ENCODE peak calls at places on chromosomes 1 and 21, in four cellular contexts. N is H1, E is HCT116, D is K562. L is an unnamed sample.

GRCh38 chr1:67355745-67356424 is 48.2 kb downstream of the IL12RB2 start:
- DNase-seq in N (no peak), E (no peak), D (peak), L (no peak)

GRCh38 chr1:109984190-109984455 is 442 bp upstream of the AHCYL1 start:
- DNase-seq in N (no peak), E (no peak), D (no peak), L (no peak)

GRCh38 chr1:76254165-76255043 is 179.9 kb downstream of the ST6GALNAC3 start:
- DNase-seq in N (no peak), E (peak), D (no peak), L (no peak)

GRCh38 chr1:77133731-77134358 is 85.4 kb downstream of the PIGK start:
- DNase-seq in N (no peak), E (no peak), D (no peak), L (no peak)

GRCh38 chr21:15645830-15646229 is 84.0 kb upstream of the USP25 start:
- DNase-seq in N (no peak), E (no peak), D (no peak), L (no peak)

GRCh38 chr21:38914531-38915385 is 109.0 kb downstream of the ETS2 start:
- DNase-seq in N (no peak), E (peak), D (no peak), L (no peak)

GRCh38 chr1:51564124-51564523 is 45.1 kb upstream of the EPS15 start:
- DNase-seq in N (no peak), E (no peak), D (no peak), L (no peak)

GRCh38 chr1:42335809-42336518 is 929 bp upstream of the FOXJ3 start:
- DNase-seq in N (no peak), E (no peak), D (no peak), L (peak)

GRCh38 chr1:52552236-52552504 is 722 bp downstream of the TUT4 start:
- DNase-seq in N (no peak), E (no peak), D (peak), L (no peak)

GRCh38 chr1:231694465-231695077 is 68.0 kb downstream of the DISC1 start:
- DNase-seq in N (no peak), E (no peak), D (no peak), L (no peak)

GRCh38 chr1:164667600-164667999 is 108.6 kb downstream of the PBX1 start:
- DNase-seq in N (no peak), E (no peak), D (no peak), L (no peak)

GRCh38 chr1:55916480-55916879 is 662.9 kb downstream of the PLPP3 start:
- DNase-seq in N (no peak), E (no peak), D (no peak), L (no peak)

GRCh38 chr1:33400153-33400552 is 30.7 kb downstream of the PHC2 start:
- DNase-seq in N (no peak), E (no peak), D (no peak), L (no peak)

GRCh38 chr1:26097696-26098095 is 13.9 kb upstream of the PDIK1L start:
- DNase-seq in N (no peak), E (no peak), D (no peak), L (no peak)

GRCh38 chr1:83849191-83850061 is 149.5 kb downstream of the TTLL7 start:
- DNase-seq in N (no peak), E (no peak), D (no peak), L (no peak)

GRCh38 chr1:245153645-245154428 is 948 bp upstream of the KIF26B start:
- DNase-seq in N (no peak), E (no peak), D (peak), L (peak)

GRCh38 chr1:245156041-245156735 is 1.4 kb downstream of the KIF26B start:
- DNase-seq in N (peak), E (peak), D (peak), L (peak)

GRCh38 chr1:245155186-245156040 is 628 bp downstream of the KIF26B start:
- DNase-seq in N (no peak), E (no peak), D (peak), L (no peak)

GRCh38 chr1:245153081-245153644 is 1.6 kb upstream of the KIF26B start:
- DNase-seq in N (no peak), E (peak), D (peak), L (peak)

DNA sequence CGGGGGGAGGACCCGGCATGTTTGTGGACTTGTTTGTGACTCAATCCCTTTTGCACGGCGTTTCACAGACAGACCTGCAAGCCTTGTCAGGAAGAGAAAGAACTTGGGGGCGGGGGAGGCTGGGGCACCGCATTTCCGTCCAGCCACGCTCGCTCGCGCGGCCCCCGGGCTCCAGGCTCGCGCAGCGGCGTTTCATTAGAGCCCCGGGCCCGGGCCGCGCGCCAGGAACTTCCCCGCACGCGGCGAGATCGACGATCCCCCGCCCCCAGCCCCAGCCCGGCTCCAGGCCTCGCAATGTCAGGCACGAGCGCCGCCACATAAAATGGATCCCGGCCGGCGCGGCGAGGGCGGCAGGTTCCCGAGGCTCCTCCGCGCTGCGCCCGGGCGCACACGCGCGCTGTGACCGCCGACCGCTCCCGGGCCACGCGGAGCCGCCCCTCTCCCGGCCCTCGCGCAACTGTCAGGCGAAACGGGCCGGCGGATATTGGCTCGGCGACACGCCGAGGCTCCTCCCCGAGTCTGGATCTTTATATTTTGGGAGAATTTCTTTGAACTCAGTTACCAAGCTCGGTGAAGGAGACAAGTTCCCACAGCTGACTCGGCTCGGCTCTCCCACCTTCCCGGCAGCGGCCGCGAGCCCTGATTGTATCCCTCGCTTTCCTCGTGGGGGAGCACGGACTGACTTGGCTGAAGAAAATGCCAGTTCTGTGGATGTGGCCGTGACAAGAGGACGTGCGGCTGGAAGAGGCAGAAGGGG is at the start of gene KIF26B:
- DNase-seq in N (no peak), E (no peak), D (peak), L (peak)
- TF ChIP-seq JUND in N (no peak), E (no peak), D (no peak), L (no peak)

GRCh38 chr1:28646040-28646439 is 2.4 kb upstream of the RNU11 start:
- DNase-seq in N (no peak), E (no peak), D (no peak), L (no peak)
- TF ChIP-seq JUND in N (no peak), E (no peak), D (no peak), L (no peak)

DNA sequence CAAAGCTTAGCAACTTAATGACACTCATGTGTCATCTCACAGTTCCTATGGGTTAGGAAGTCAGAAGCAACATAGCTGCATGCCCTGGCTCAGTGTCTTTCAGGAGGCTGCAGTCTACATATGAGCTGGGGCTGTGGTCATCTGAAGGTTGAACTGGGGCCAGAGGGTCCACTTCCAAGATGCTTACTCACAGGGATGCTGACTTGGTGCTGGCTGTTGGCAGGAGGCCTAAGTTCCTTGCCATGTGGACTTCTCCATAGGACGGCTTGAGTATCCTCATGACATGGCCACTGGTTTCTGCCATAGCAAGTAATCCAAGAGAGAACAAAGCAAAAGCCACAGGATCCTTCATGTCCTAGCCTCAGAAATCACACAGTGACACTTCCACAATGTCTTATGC is 12.1 kb upstream of the FAM43B start:
- DNase-seq in N (no peak), E (no peak), D (no peak), L (no peak)
- TF ChIP-seq JUND in N (no peak), E (no peak), D (no peak), L (no peak)

GRCh38 chr1:58779837-58780585 is 3.8 kb downstream of the JUN start:
- DNase-seq in N (no peak), E (no peak), D (no peak), L (peak)

GRCh38 chr1:58782308-58783089 is 1.3 kb downstream of the JUN start:
- DNase-seq in N (no peak), E (no peak), D (peak), L (peak)

GRCh38 chr1:58783090-58783992 is 506 bp downstream of the JUN start:
- DNase-seq in N (no peak), E (no peak), D (peak), L (no peak)

GRCh38 chr1:58780586-58781452 is 3.0 kb downstream of the JUN start:
- DNase-seq in N (no peak), E (no peak), D (no peak), L (peak)

GRCh38 chr1:58781541-58782307 is 2.1 kb downstream of the JUN start:
- DNase-seq in N (no peak), E (no peak), D (peak), L (peak)
- TF ChIP-seq JUND in N (no peak), E (no peak), D (no peak), L (no peak)

GRCh38 chr21:44871576-44872265 is 1.8 kb downstream of the PTTG1IP start:
- DNase-seq in N (no peak), E (no peak), D (no peak), L (peak)

GRCh38 chr21:44872568-44873355 is 728 bp downstream of the PTTG1IP start:
- DNase-seq in N (no peak), E (no peak), D (no peak), L (no peak)

GRCh38 chr21:44869860-44870747 is 3.4 kb downstream of the PTTG1IP start:
- DNase-seq in N (no peak), E (peak), D (no peak), L (no peak)

GRCh38 chr21:44872266-44872567 is 1.3 kb downstream of the PTTG1IP start:
- DNase-seq in N (no peak), E (no peak), D (no peak), L (peak)

GRCh38 chr21:44870748-44871495 is 2.6 kb downstream of the PTTG1IP start:
- DNase-seq in N (no peak), E (peak), D (no peak), L (no peak)
- TF ChIP-seq JUND in N (no peak), E (no peak), D (no peak), L (no peak)